ENCODE peak calls at places on chromosomes 3 and 15, in six cellular contexts. J is naive thymus-derived CD4-positive, alpha-beta T cell; P is heart left ventricle; X is AG04450; F is IMR-90; K is testis. H is an unnamed sample.
A peak's percentile ranks its signal among the peaks of the same experiment; 100 is the strongest.

GRCh38 chr3:52345521-52346110 is 29.5 kb downstream of the DNAH1 start:
- DNase-seq in P (no peak), K (no peak), X (no peak), J (no peak), F (peak; percentile 21), H (no peak)

GRCh38 chr15:33066584-33066983 is 127.9 kb downstream of the FMN1 start:
- DNase-seq in F (no peak), J (no peak), X (no peak), P (no peak), K (no peak), H (no peak)

GRCh38 chr3:51686512-51687215 is 15.6 kb downstream of the TEX264 start:
- DNase-seq in P (peak; percentile 81), X (no peak), K (peak; percentile 59), F (peak; percentile 8), J (peak; percentile 73), H (peak; percentile 81)

GRCh38 chr3:148992027-148992634 is 791 bp downstream of the GYG1 start:
- DNase-seq in X (no peak), K (peak; percentile 53), F (no peak), J (peak; percentile 4), P (peak; percentile 70), H (peak; percentile 46)

GRCh38 chr3:187066228-187066995 is 72.9 kb downstream of the RPL39L start:
- DNase-seq in P (peak; percentile 34), X (no peak), J (peak; percentile 54), F (peak; percentile 11), K (peak; percentile 30), H (no peak)

GRCh38 chr3:95351158-95351557 is 1288.3 kb downstream of the NSUN3 start:
- DNase-seq in J (no peak), X (no peak), P (no peak), K (no peak), F (no peak), H (no peak)

GRCh38 chr3:112644453-112644852 is 3.5 kb upstream of the CCDC80 start:
- DNase-seq in F (no peak), J (no peak), K (no peak), X (no peak), P (no peak), H (no peak)

GRCh38 chr3:30611613-30612421 is 5.4 kb downstream of the TGFBR2 start:
- DNase-seq in J (no peak), F (peak; percentile 60), K (no peak), X (no peak), P (no peak), H (no peak)

GRCh38 chr3:25895031-25895430 is 105.1 kb downstream of the OXSM start:
- DNase-seq in F (peak; percentile 21), P (no peak), X (no peak), K (no peak), J (no peak), H (no peak)

GRCh38 chr3:49213541-49213943 is 42.1 kb downstream of the KLHDC8B start:
- DNase-seq in X (no peak), P (no peak), F (no peak), J (no peak), K (no peak), H (no peak)

GRCh38 chr3:70738310-70738681 is 425.9 kb upstream of the MDFIC2 start:
- DNase-seq in J (no peak), K (no peak), X (no peak), P (no peak), F (no peak), H (no peak)

GRCh38 chr3:154274345-154274744 is 49.9 kb downstream of the DHX36 start:
- DNase-seq in P (no peak), F (no peak), X (no peak), K (no peak), J (no peak), H (no peak)

GRCh38 chr15:74378853-74379252 is 11.4 kb upstream of the CYP11A1 start:
- DNase-seq in K (no peak), F (peak; percentile 77), J (no peak), P (no peak), X (no peak), H (no peak)

GRCh38 chr15:89038146-89038545 is 50.1 kb upstream of the ABHD2 start:
- DNase-seq in P (no peak), F (no peak), J (no peak), K (no peak), X (no peak), H (no peak)

GRCh38 chr3:31680072-31680870 is 147.5 kb downstream of the STT3B start:
- DNase-seq in J (no peak), X (no peak), F (no peak), K (no peak), P (no peak), H (peak; percentile 57)

GRCh38 chr3:8152826-8153418 is 348.7 kb upstream of the LMCD1 start:
- DNase-seq in X (no peak), K (no peak), P (no peak), J (no peak), F (no peak), H (no peak)

GRCh38 chr15:67178569-67179210 is 75.8 kb downstream of the AAGAB start:
- DNase-seq in K (no peak), J (no peak), P (peak; percentile 54), F (peak; percentile 99), X (peak; percentile 97), H (no peak)

GRCh38 chr3:115475178-115476041 is 147.9 kb upstream of the GAP43 start:
- DNase-seq in J (no peak), P (no peak), K (peak; percentile 82), X (no peak), F (no peak), H (no peak)

GRCh38 chr3:97916576-97916975 is 55.7 kb downstream of the RIOX2 start:
- DNase-seq in K (no peak), F (no peak), P (no peak), J (no peak), X (no peak), H (no peak)

GRCh38 chr3:122074621-122075265 is 19.6 kb downstream of the CD86 start:
- DNase-seq in J (no peak), X (no peak), F (no peak), K (no peak), P (peak; percentile 68), H (no peak)

GRCh38 chr3:122079524-122079923 is 24.4 kb downstream of the CD86 start:
- DNase-seq in J (no peak), X (no peak), F (no peak), K (no peak), P (no peak), H (no peak)

GRCh38 chr3:122077293-122078234 is 22.4 kb downstream of the CD86 start:
- DNase-seq in F (no peak), X (no peak), P (no peak), J (no peak), K (no peak), H (no peak)

GRCh38 chr3:122078235-122078935 is 23.2 kb downstream of the CD86 start:
- DNase-seq in X (no peak), J (no peak), F (no peak), K (no peak), P (no peak), H (no peak)

GRCh38 chr3:122076414-122077292 is 21.5 kb downstream of the CD86 start:
- DNase-seq in F (no peak), J (no peak), K (no peak), X (no peak), P (no peak), H (no peak)
- H3K4me3 ChIP-seq in F (no peak overlapping the region), J (no peak overlapping the region), K (no peak overlapping the region), X (no peak overlapping the region), P (no peak overlapping the region), H (no peak overlapping the region)

GRCh38 chr3:138220242-138220641 is 33.1 kb downstream of the ARMC8 start:
- DNase-seq in K (no peak), J (no peak), F (no peak), P (no peak), X (no peak), H (no peak)

GRCh38 chr3:138222888-138223287 is 35.8 kb downstream of the ARMC8 start:
- DNase-seq in K (no peak), J (no peak), F (no peak), X (no peak), P (no peak), H (no peak)

GRCh38 chr3:138220788-138221187 is 33.7 kb downstream of the ARMC8 start:
- DNase-seq in F (no peak), K (no peak), J (no peak), P (no peak), X (no peak), H (no peak)

GRCh38 chr3:138219255-138219654 is 32.2 kb downstream of the ARMC8 start:
- DNase-seq in J (no peak), F (no peak), K (no peak), X (no peak), P (no peak), H (no peak)

DNA sequence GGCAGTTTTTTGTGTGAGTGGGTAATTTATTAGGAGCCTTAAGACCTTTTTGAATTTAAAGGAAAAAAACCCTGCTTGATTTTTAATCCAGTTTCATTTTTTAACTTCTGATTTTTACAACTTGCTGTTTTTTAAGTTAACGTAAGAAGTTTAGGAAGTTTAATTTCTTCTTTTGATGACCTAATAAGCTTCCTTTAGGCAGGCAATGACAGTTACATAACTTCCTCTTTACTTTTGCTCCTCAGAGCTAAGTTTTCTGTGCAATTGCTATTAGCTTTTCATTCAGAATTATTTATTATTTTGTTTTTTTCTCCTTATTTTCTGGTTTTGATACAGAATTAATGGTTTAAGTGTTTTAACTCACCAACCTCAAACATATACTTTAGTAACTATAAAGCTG is 35.2 kb downstream of the ARMC8 start:
- DNase-seq in F (no peak), K (no peak), P (no peak), X (no peak), J (no peak), H (no peak)
- H3K27ac ChIP-seq in F (no peak overlapping the region), K (no peak overlapping the region), P (peak overlapping the region; percentile 8), X (no peak overlapping the region), J (peak overlapping the region; percentile 8), H (peak overlapping the region; percentile 81)

DNA sequence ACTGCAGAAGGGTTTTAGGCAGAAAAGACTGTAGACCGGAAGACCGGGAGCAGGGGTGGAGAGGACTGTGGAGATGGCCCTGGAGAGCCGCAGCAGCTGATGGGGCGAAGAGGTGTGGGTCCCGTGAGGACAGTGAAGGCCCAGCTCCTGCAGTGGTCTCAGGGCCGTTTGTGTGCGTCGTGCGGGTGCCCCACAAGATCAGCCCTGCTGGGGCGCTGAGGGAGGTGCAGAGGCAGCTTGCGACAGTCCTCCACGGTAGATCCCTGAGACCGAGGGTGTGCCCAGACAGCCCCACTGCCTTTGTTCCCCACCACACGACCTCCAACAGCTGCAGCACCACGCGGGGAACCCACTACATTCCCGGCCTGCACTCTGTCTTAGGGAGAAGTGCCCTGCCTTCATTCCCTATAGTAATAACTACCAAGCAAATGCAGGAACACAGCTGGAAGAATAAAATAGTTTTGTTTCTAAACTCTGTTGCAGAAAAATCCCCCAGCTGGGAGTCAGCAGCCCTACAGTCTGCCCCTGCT is 19.0 kb upstream of the CRABP1 start:
- DNase-seq in F (no peak), K (no peak), P (no peak), J (no peak), X (no peak), H (no peak)
- H3K4me3 ChIP-seq in F (no peak overlapping the region), K (no peak overlapping the region), P (no peak overlapping the region), J (no peak overlapping the region), X (no peak overlapping the region), H (no peak overlapping the region)

DNA sequence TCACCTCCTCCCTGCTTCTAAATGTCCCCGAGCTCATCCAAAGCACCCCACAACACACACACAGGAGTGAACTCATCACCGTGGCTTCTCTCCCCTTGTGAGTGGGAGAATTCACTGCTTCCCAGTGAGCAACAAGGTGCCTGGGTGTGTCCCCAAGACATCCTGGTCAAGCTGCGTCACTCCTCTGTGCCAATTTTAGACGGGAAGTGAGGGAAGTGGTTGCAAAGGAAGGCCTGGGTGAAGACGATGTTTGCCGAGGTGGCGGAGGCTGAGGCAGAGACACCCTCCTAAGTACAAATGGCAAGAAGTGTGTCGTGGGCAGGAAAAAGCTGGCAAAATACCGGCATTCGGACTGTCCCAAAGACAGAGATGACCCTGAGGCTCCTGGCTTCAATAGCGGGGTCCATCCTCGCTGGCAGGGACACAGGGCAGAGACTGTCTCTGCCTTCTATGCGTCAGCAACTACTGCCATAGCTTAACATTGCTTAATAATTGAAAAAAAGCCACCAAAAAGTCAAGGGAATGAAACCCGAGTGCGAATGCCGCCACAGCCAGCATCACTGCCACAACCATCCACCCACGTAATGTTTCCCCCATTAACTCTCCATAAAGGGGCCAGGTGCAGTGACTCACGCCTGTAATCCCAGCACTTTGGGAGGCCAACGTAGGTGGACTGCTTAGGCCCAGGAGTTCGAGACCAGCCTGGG is 72.8 kb downstream of the VGLL4 start:
- DNase-seq in F (no peak), X (no peak), J (no peak), P (no peak), K (no peak), H (peak; percentile 29)
- H3K27ac ChIP-seq in F (peak overlapping the region; percentile 57), X (peak overlapping the region; percentile 21), J (no peak overlapping the region), P (peak overlapping the region; percentile 94), K (peak overlapping the region; percentile 61), H (peak overlapping the region; percentile 33)

H was measured in left lung.